ENCODE peak calls at places on chromosomes 2 and 18, in seven cellular contexts. D is colonic mucosa; F is CD4-positive, alpha-beta memory T cell; T is CD8-positive, alpha-beta T cell; Y is neural progenitor cell; M is pancreas; J is K562. B is an unnamed sample.
A peak's percentile ranks its signal among the peaks of the same experiment; 100 is the strongest.

GRCh38 chr2:156490467-156490840 is 54.3 kb downstream of the GPD2 start:
- DNase-seq in J (no peak), M (no peak), D (no peak), T (no peak), Y (no peak), F (no peak), B (no peak)

GRCh38 chr2:73823916-73824523 is 4.7 kb upstream of the STAMBP start:
- DNase-seq in T (no peak), M (peak; percentile 30), Y (peak; percentile 61), F (peak; percentile 60), J (peak; percentile 57), D (peak; percentile 48), B (peak; percentile 78)

GRCh38 chr18:58556333-58557012 is 72.4 kb downstream of the ALPK2 start:
- DNase-seq in D (no peak), F (no peak), T (no peak), J (no peak), Y (peak; percentile 93), M (no peak), B (peak; percentile 97)

GRCh38 chr2:12428786-12429185 is 287.9 kb upstream of the TRIB2 start:
- DNase-seq in Y (no peak), M (no peak), D (no peak), J (no peak), T (no peak), F (no peak), B (no peak)

GRCh38 chr2:224211821-224212220 is 172.7 kb upstream of the SERPINE2 start:
- DNase-seq in F (no peak), M (no peak), T (no peak), J (no peak), Y (no peak), D (no peak), B (peak; percentile 90)

GRCh38 chr2:207983654-207984053 is 41.7 kb downstream of the PLEKHM3 start:
- DNase-seq in D (no peak), J (no peak), F (no peak), T (no peak), M (no peak), Y (no peak), B (no peak)

GRCh38 chr2:160742679-160743078 is 249.1 kb upstream of the RBMS1 start:
- DNase-seq in T (no peak), Y (no peak), M (no peak), F (no peak), D (no peak), J (no peak), B (peak; percentile 21)

GRCh38 chr2:152550386-152550785 is 166.9 kb downstream of the PRPF40A start:
- DNase-seq in M (peak; percentile 25), F (no peak), T (no peak), Y (no peak), D (no peak), J (no peak), B (no peak)

GRCh38 chr2:63488118-63488713 is 100.1 kb downstream of the WDPCP start:
- DNase-seq in Y (peak; percentile 42), D (peak; percentile 19), M (no peak), F (no peak), J (peak; percentile 8), T (no peak), B (peak; percentile 39)

GRCh38 chr18:74290831-74291770 is 662 bp downstream of the CYB5A start:
- DNase-seq in T (no peak), J (no peak), M (peak; percentile 69), D (peak; percentile 60), F (peak; percentile 33), Y (peak; percentile 71), B (peak; percentile 38)

GRCh38 chr2:240374085-240374907 is 61.2 kb upstream of the GPC1 start:
- DNase-seq in D (peak; percentile 43), Y (no peak), M (peak; percentile 46), T (no peak), J (no peak), F (no peak), B (peak; percentile 12)

GRCh38 chr2:174263989-174264388 is 15.7 kb upstream of the OLA1 start:
- DNase-seq in M (no peak), F (no peak), T (no peak), Y (no peak), D (no peak), J (no peak), B (no peak)

GRCh38 chr2:182605166-182605565 is 110.9 kb upstream of the DNAJC10 start:
- DNase-seq in M (no peak), T (no peak), J (no peak), Y (no peak), F (no peak), D (no peak), B (no peak)

GRCh38 chr2:217652761-217653160 is 350.0 kb downstream of the TNS1 start:
- DNase-seq in D (no peak), Y (no peak), T (no peak), M (no peak), J (no peak), F (no peak), B (no peak)

GRCh38 chr2:138502253-138503086 is 900 bp downstream of the SPOPL start:
- DNase-seq in D (no peak), M (no peak), F (no peak), T (peak; percentile 9), Y (peak; percentile 21), J (no peak), B (peak; percentile 35)

GRCh38 chr2:120930236-120930635 is 194.6 kb downstream of the GLI2 start:
- DNase-seq in J (no peak), Y (no peak), M (no peak), T (no peak), F (no peak), D (no peak), B (no peak)

GRCh38 chr2:147782521-147782920 is 62.3 kb upstream of the ACVR2A start:
- DNase-seq in T (no peak), M (no peak), Y (no peak), J (no peak), D (no peak), F (no peak), B (no peak)

GRCh38 chr18:21997207-21998143 is 171.9 kb upstream of the GATA6 start:
- DNase-seq in Y (peak; percentile 70), T (no peak), M (peak; percentile 26), D (peak; percentile 33), J (peak; percentile 68), F (peak; percentile 26), B (peak; percentile 74)

GRCh38 chr2:219662566-219662965 is 35.1 kb downstream of the SLC4A3 start:
- DNase-seq in Y (no peak), J (no peak), F (no peak), D (no peak), M (no peak), T (no peak), B (no peak)
- H3K36me3 ChIP-seq in Y (no peaks in the 10 kb centered on the region), J (no peaks in the 10 kb centered on the region), F (no peaks in the 10 kb centered on the region), D (no peaks in the 10 kb centered on the region), M (no peaks in the 10 kb centered on the region), T (no peaks in the 10 kb centered on the region), B (no peaks in the 10 kb centered on the region)

DNA sequence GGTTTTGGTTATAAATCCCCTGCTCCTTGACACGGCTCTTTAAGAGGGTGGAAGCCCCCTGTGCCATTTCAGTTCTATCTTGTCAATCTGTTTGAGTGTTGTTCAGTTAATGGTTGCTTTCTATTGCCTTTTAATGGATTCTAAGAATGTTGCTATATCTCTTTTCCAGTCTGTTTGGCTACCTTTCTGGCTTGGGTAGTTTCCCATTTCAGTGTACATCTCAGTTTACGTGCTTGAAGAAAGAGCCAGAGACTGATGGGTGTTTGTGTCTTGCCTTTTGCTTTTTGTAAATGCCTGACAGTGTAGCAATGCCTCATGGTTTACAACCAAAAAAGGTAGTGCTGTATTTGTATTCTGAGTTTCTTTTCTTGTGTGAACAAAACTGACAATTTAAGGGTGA is 45.3 kb downstream of the SPATS2L start:
- DNase-seq in J (no peak), F (no peak), D (no peak), T (no peak), M (no peak), Y (no peak), B (no peak)
- H3K4me1 ChIP-seq in J (no peaks in the 10 kb centered on the region), F (no peaks in the 10 kb centered on the region), D (no peaks in the 10 kb centered on the region), T (no peaks in the 10 kb centered on the region), M (no peaks in the 10 kb centered on the region), Y (peaks cover 39% of the 10 kb centered on the region), B (peaks cover 16% of the 10 kb centered on the region)

DNA sequence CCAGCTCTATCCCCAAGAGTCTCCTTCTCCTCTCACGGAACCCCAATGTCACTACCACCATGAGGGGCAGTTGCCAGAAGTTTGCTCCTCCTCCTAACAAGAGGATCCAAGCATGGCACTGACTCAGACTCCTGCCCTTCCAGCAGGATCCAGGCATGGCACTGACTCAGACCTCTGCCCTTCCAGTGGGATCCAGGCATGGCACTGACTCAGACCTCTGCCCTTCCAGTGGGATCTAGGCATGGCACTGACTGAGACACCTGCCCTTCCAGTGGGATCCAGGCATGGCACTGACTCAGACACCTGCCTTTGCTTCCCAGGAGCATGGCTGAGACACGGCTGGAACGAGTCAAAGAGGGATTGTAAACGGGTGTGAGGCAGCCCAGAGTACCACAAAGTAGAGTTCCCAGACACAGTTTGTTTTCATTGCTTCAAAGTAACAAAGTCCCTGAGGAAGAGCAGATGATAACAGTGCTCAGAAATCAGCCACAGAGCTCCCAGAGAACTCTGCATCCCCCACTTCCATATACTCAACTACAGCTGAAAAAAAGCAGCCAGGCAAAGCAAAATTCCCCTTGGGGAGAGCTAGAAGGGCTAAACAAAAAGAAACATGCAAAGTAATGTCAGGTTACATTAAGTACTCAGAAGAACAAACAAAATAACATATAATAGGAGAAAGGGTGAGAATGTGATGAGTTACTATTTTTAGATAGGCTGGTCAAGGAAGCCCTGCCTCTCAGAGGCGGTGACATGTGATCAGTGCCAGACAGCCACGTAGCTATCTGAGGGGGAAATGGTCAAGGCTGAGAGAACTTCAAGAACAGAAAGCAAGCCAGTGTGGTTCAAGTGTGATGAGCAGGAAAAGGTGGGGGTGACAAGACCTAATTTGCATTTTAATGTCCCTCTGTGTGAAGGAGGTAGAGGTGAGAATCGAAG is 3.0 kb downstream of the BUB1 start:
- DNase-seq in J (no peak), D (peak; percentile 29), M (no peak), T (peak; percentile 37), F (peak; percentile 35), Y (no peak), B (peak; percentile 76)
- H3K36me3 ChIP-seq in J (peaks cover 64% of the 10 kb centered on the region), D (no peaks in the 10 kb centered on the region), M (no peaks in the 10 kb centered on the region), T (no peaks in the 10 kb centered on the region), F (no peaks in the 10 kb centered on the region), Y (peaks cover 27% of the 10 kb centered on the region), B (no peaks in the 10 kb centered on the region)

GRCh38 chr2:28776471-28776870 is 24.8 kb downstream of the PPP1CB start:
- DNase-seq in Y (no peak), T (no peak), D (no peak), F (no peak), M (no peak), J (no peak), B (no peak)

GRCh38 chr2:28768422-28768821 is 16.8 kb downstream of the PPP1CB start:
- DNase-seq in T (no peak), J (no peak), D (no peak), Y (no peak), F (no peak), M (no peak), B (no peak)

GRCh38 chr2:28768952-28769351 is 17.3 kb downstream of the PPP1CB start:
- DNase-seq in Y (no peak), M (no peak), J (no peak), T (no peak), D (no peak), F (no peak), B (no peak)

GRCh38 chr2:28767367-28767766 is 15.7 kb downstream of the PPP1CB start:
- DNase-seq in F (no peak), D (no peak), Y (no peak), T (no peak), J (no peak), M (no peak), B (no peak)

DNA sequence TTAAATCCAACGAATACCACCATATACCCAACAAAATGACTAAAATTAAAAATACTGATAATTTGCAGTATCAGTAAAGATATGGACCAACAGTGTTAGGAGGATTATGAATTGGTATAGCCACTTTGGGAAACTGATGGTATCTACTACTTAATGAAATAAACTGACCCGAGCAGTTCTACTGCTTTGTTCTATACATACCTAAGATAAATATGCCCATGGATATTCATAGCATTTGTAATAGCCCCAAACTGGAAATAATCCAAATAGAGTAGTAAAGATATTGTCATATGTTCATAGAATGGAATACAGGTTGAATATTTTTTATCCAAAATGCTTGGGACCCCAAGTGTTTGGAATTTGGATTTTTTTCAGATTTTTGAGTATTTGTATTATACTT is 20.7 kb downstream of the PPP1CB start:
- DNase-seq in J (no peak), D (no peak), F (no peak), Y (no peak), M (no peak), T (no peak), B (no peak)
- H3K4me1 ChIP-seq in J (no peaks in the 10 kb centered on the region), D (no peaks in the 10 kb centered on the region), F (peaks cover 51% of the 10 kb centered on the region), Y (no peaks in the 10 kb centered on the region), M (peaks cover 18% of the 10 kb centered on the region), T (peaks cover 29% of the 10 kb centered on the region), B (no peaks in the 10 kb centered on the region)

B was measured in cardiac muscle cell.